ENCODE peak calls at places on chromosomes 6 and 20, in nine cellular contexts. Q is left ventricle myocardium inferior; N is left lung; F is tibial artery; T is heart right ventricle; D is neural progenitor cell; R is upper lobe of right lung; E is fibroblast of lung; Y is CD4-positive, alpha-beta T cell. V is an unnamed sample. For H3K9me3, the result is how much of the 10 kb centered on the place peaks cover.

GRCh38 chr20:17651761-17652388 is 30.2 kb downstream of the RRBP1 start:
- DNase-seq in T (no peak), F (peak), R (peak), N (no peak), Y (no peak), D (no peak), Q (no peak), E (no peak), V (no peak)

GRCh38 chr6:44263357-44264100 is 1.8 kb downstream of the NFKBIE start:
- DNase-seq in D (no peak), T (no peak), Y (no peak), F (no peak), R (no peak), Q (no peak), E (peak), N (no peak), V (peak)

GRCh38 chr6:17714879-17715860 is 8.4 kb upstream of the NUP153 start:
- DNase-seq in T (no peak), Y (no peak), Q (no peak), R (no peak), N (no peak), D (no peak), F (peak), E (peak), V (no peak)

GRCh38 chr20:61991476-61991875 is 74.2 kb downstream of the TAF4 start:
- DNase-seq in Y (no peak), R (no peak), F (no peak), T (no peak), E (no peak), D (no peak), N (no peak), Q (no peak), V (no peak)

GRCh38 chr6:6987749-6988148 is 120.0 kb upstream of the RREB1 start:
- DNase-seq in Q (no peak), T (no peak), F (no peak), D (peak), N (no peak), R (no peak), Y (no peak), E (no peak), V (no peak)

GRCh38 chr20:3509064-3509463 is 38.2 kb downstream of the ATRN start:
- DNase-seq in D (no peak), N (no peak), E (no peak), Q (no peak), T (no peak), R (no peak), F (no peak), Y (no peak), V (no peak)

GRCh38 chr6:133055527-133055966 is 185.6 kb upstream of the EYA4 start:
- DNase-seq in R (no peak), D (peak), E (no peak), N (no peak), Q (no peak), T (no peak), F (no peak), Y (no peak), V (no peak)

GRCh38 chr6:3426817-3427739 is 29.8 kb downstream of the SLC22A23 start:
- DNase-seq in D (no peak), F (no peak), N (no peak), T (no peak), Y (no peak), Q (no peak), R (no peak), E (no peak), V (no peak)

GRCh38 chr6:160388922-160389321 is 40.7 kb downstream of the SLC22A3 start:
- DNase-seq in R (no peak), Y (no peak), D (no peak), Q (no peak), T (no peak), N (no peak), F (no peak), E (no peak), V (no peak)

GRCh38 chr20:16123623-16124022 is 449.6 kb downstream of the KIF16B start:
- DNase-seq in F (no peak), T (no peak), E (no peak), Y (no peak), D (no peak), N (no peak), R (no peak), Q (no peak), V (no peak)

GRCh38 chr6:21053612-21054011 is 519.4 kb downstream of the CDKAL1 start:
- DNase-seq in T (no peak), Y (no peak), F (no peak), D (no peak), R (no peak), E (peak), N (no peak), Q (no peak), V (no peak)

GRCh38 chr6:4776967-4777925 is 1.0 kb downstream of the CDYL start:
- DNase-seq in D (peak), Q (no peak), E (peak), R (peak), F (no peak), T (no peak), Y (no peak), N (no peak), V (no peak)

GRCh38 chr6:344816-345340 is 46.7 kb upstream of the IRF4 start:
- DNase-seq in N (peak), F (no peak), Q (no peak), T (no peak), Y (no peak), D (no peak), R (peak), E (peak), V (no peak)
- H3K9me3 ChIP-seq in N (under half), F (under half), Q (under half), T (under half), Y (under half), D (under half), R (under half), E (under half), V (under half)

GRCh38 chr6:23559587-23560343 is 566.2 kb upstream of the NRSN1 start:
- DNase-seq in T (peak), E (no peak), D (no peak), Q (no peak), N (no peak), Y (no peak), R (no peak), F (no peak), V (no peak)
- H3K9me3 ChIP-seq in T (under half), E (under half), D (under half), Q (under half), N (under half), Y (under half), R (under half), F (under half), V (under half)

GRCh38 chr6:155882527-155883333 is 427.1 kb upstream of the NOX3 start:
- DNase-seq in R (no peak), T (no peak), Q (no peak), D (no peak), N (no peak), Y (no peak), F (no peak), E (peak), V (no peak)
- H3K9me3 ChIP-seq in R (under half), T (under half), Q (under half), D (under half), N (under half), Y (under half), F (under half), E (under half), V (under half)

GRCh38 chr20:63963784-63964301 is 5.9 kb downstream of the ZNF512B start:
- DNase-seq in R (no peak), D (no peak), F (no peak), T (no peak), Y (no peak), Q (peak), N (peak), E (no peak), V (no peak)
- H3K9me3 ChIP-seq in R (under half), D (under half), F (under half), T (under half), Y (under half), Q (under half), N (under half), E (under half), V (under half)

DNA sequence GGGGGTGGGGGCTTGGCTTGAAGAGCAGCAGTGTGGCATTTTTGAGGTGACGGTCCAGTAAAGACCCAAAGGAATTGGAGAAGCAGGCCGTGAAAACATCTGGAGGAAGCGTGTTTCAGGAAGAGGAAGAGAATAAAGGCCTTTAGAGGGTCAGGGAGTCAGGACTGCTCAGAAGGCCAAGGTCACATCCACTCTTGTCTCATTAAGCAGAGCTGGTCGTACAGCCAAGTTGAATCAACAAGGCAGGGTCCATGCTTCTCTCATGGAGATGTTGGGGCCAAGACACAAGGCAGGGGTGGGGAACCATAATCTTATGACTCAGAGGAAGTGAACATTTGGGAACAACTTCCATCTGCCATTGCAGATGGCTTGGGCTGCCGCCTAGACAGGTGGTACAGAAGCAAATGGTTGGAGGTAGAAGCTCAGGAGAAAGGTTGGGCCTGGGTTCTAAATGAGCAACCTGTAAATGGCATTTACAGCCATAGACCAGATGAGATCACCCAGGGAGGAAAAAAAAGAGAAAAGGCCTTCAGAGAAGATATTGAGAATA is 179.6 kb downstream of the TTLL2 start:
- DNase-seq in T (no peak), Q (no peak), R (no peak), D (no peak), F (no peak), N (no peak), E (no peak), Y (no peak), V (no peak)
- H3K9me3 ChIP-seq in T (under half), Q (under half), R (under half), D (under half), F (under half), N (under half), E (under half), Y (under half), V (under half)

DNA sequence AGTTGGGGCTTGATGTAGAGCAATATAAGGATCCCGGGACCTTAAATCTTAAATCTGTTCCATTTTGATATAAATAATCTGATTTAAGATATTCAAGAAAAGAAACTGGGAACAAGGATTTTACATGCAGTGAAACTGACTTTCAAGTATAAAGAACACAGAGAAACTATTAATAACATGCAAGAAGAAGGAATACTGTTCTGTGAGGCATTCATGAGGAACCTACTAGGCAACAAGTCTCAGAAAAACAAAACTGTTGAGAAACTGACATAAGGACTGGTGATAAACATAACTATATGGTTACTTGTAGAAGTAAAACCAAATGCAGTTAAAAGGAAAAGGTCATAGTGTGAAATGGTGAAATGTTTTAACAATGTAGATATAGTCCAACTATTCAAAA is 15.8 kb downstream of the HDDC2 start:
- DNase-seq in F (no peak), Q (no peak), R (no peak), N (no peak), E (no peak), D (no peak), Y (no peak), T (no peak), V (no peak)
- H3K9me3 ChIP-seq in F (under half), Q (under half), R (under half), N (under half), E (under half), D (under half), Y (under half), T (under half), V (under half)

GRCh38 chr6:54254886-54255285 is 53.4 kb upstream of the TINAG start:
- DNase-seq in E (no peak), R (no peak), N (no peak), Q (no peak), T (no peak), F (no peak), Y (no peak), D (no peak), V (no peak)

GRCh38 chr6:54252916-54253315 is 55.3 kb upstream of the TINAG start:
- DNase-seq in D (no peak), E (no peak), N (no peak), T (no peak), R (no peak), Y (no peak), Q (no peak), F (no peak), V (no peak)

GRCh38 chr6:54248994-54249393 is 59.2 kb upstream of the TINAG start:
- DNase-seq in E (no peak), Y (no peak), Q (no peak), D (no peak), T (no peak), F (no peak), R (no peak), N (no peak), V (no peak)

GRCh38 chr6:54255881-54256280 is 52.4 kb upstream of the TINAG start:
- DNase-seq in R (no peak), N (no peak), E (peak), Y (no peak), T (no peak), F (no peak), D (no peak), Q (no peak), V (no peak)

GRCh38 chr6:54252496-54252895 is 55.7 kb upstream of the TINAG start:
- DNase-seq in Q (no peak), R (no peak), N (no peak), F (no peak), Y (no peak), E (no peak), D (no peak), T (no peak), V (no peak)
- H3K9me3 ChIP-seq in Q (under half), R (under half), N (under half), F (under half), Y (under half), E (under half), D (under half), T (under half), V (under half)

GRCh38 chr6:28330033-28330432 is 5.9 kb downstream of the ZSCAN31 start:
- DNase-seq in F (no peak), T (no peak), Y (no peak), Q (no peak), N (no peak), R (no peak), E (no peak), D (no peak), V (no peak)
- H3K9me3 ChIP-seq in F (under half), T (under half), Y (under half), Q (under half), N (under half), R (under half), E (under half), D (under half), V (under half)

GRCh38 chr6:118864330-118865166 is 29.4 kb upstream of the ASF1A start:
- DNase-seq in T (no peak), D (no peak), N (no peak), Q (no peak), E (peak), Y (no peak), F (no peak), R (no peak), V (no peak)
- H3K9me3 ChIP-seq in T (under half), D (under half), N (under half), Q (under half), E (under half), Y (under half), F (under half), R (under half), V (under half)

DNA sequence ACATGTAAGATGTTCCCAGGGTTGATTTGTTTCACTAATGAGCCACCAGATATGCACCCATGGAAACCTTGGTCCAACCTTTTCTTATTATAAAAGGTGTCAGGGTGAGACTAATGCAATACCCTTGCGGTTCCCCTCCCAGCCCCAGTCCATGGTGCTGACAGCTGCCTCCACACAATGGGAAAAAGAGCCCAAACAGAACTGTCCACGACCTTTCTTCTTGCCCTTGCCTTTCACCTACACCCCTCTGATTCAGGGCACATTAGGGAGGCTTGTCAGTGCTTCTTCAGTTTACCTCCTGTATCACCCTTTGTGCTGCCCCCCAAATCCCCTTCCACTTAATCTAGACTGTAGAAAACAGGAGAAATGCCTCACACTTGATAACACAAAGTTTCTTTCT is 352.7 kb upstream of the CDH4 start:
- DNase-seq in T (no peak), D (no peak), N (no peak), R (no peak), E (no peak), Q (no peak), Y (no peak), F (no peak), V (no peak)
- H3K9me3 ChIP-seq in T (under half), D (under half), N (under half), R (under half), E (under half), Q (under half), Y (under half), F (under half), V (under half)